ENCODE peak calls at places on chromosomes 3 and 15, in four cellular contexts. S is EH, M is EL, J is KBM-7. F is an unnamed sample.

GRCh38 chr3:128383316-128384235 is 83.1 kb downstream of the DNAJB8 start:
- DNase-seq in J (peak; percentile 11), M (peak; percentile 76), S (peak; percentile 65), F (peak; percentile 73)

GRCh38 chr3:139533781-139534443 is 5.6 kb downstream of the RBP1 start:
- DNase-seq in M (peak; percentile 6), S (peak; percentile 38), J (no peak), F (peak; percentile 14)

GRCh38 chr15:70778258-70779076 is 15.1 kb upstream of the UACA start:
- DNase-seq in M (peak; percentile 87), S (peak; percentile 93), J (no peak), F (peak; percentile 70)

GRCh38 chr15:64151727-64152506 is at the start of gene SNX22:
- DNase-seq in J (peak; percentile 62), S (no peak), M (no peak), F (no peak)

GRCh38 chr3:74768010-74768409 is 153.6 kb upstream of the CNTN3 start:
- DNase-seq in M (no peak), J (no peak), S (no peak), F (no peak)

GRCh38 chr3:10471337-10471721 is 34.1 kb downstream of the ATP2B2 start:
- DNase-seq in J (peak; percentile 21), S (peak; percentile 3), M (no peak), F (no peak)

GRCh38 chr3:179347108-179347382 is 464 bp upstream of the MFN1 start:
- DNase-seq in S (no peak), M (no peak), J (no peak), F (no peak)

GRCh38 chr3:29914861-29915524 is 634.1 kb downstream of the RBMS3 start:
- DNase-seq in M (peak; percentile 62), S (peak; percentile 70), J (no peak), F (no peak)

GRCh38 chr3:44136421-44136820 is 105.3 kb upstream of the TOPAZ1 start:
- DNase-seq in M (no peak), J (peak; percentile 10), S (peak; percentile 39), F (no peak)

GRCh38 chr15:78938608-78939488 is 6.0 kb downstream of the CTSH start:
- DNase-seq in M (no peak), J (peak; percentile 64), S (no peak), F (no peak)

GRCh38 chr3:37935290-37935668 is 55.3 kb upstream of the VILL start:
- DNase-seq in M (peak; percentile 36), S (peak; percentile 63), J (peak; percentile 28), F (no peak)

GRCh38 chr3:15614958-15615357 is 13.4 kb downstream of the BTD start:
- DNase-seq in S (no peak), M (no peak), J (no peak), F (no peak)

GRCh38 chr15:66838671-66839239 is 136.7 kb downstream of the SMAD6 start:
- DNase-seq in S (peak; percentile 61), M (peak; percentile 63), J (peak; percentile 67), F (peak; percentile 71)

GRCh38 chr15:62752687-62753517 is 289.6 kb upstream of the TPM1 start:
- DNase-seq in S (peak; percentile 76), M (peak; percentile 73), J (no peak), F (peak; percentile 50)

GRCh38 chr3:55458398-55458797 is 28.7 kb downstream of the WNT5A start:
- DNase-seq in J (no peak), S (peak; percentile 49), M (peak; percentile 28), F (no peak)

GRCh38 chr3:190548031-190548656 is 34.3 kb downstream of the IL1RAP start:
- DNase-seq in S (no peak), J (no peak), M (no peak), F (no peak)

GRCh38 chr3:115814778-115815380 is 191.6 kb downstream of the GAP43 start:
- DNase-seq in J (peak; percentile 68), M (peak; percentile 79), S (peak; percentile 80), F (peak; percentile 46)

GRCh38 chr3:188385295-188385694 is 231.3 kb downstream of the LPP start:
- DNase-seq in J (peak; percentile 11), M (peak; percentile 8), S (peak; percentile 58), F (no peak)

GRCh38 chr15:56918907-56919707 is 663 bp downstream of the TCF12 start:
- DNase-seq in M (peak; percentile 66), S (peak; percentile 75), J (no peak), F (peak; percentile 55)

GRCh38 chr3:42139740-42140453 is 48.7 kb downstream of the TRAK1 start:
- DNase-seq in M (no peak), S (no peak), J (no peak), F (no peak)

GRCh38 chr15:49238342-49238741 is 68.3 kb downstream of the GALK2 start:
- DNase-seq in J (no peak), M (no peak), S (peak; percentile 52), F (no peak)

GRCh38 chr3:187673012-187673411 is 2.8 kb upstream of the SST start:
- DNase-seq in S (peak; percentile 45), M (peak; percentile 43), J (no peak), F (no peak)

GRCh38 chr15:52303093-52303772 is 7.6 kb upstream of the MYO5C start:
- DNase-seq in M (no peak), S (no peak), J (no peak), F (no peak)

GRCh38 chr3:39125837-39126500 is 18.5 kb downstream of the TTC21A start:
- DNase-seq in S (peak; percentile 75), J (no peak), M (peak; percentile 62), F (no peak)